ENCODE peak calls at places on chromosomes 1 and 21, in four cellular contexts. J, D, Z and Y are unnamed samples. For H3K9me3, the result is how much of the 10 kb centered on the place peaks cover.

GRCh38 chr21:37787456-37787855 is 128.8 kb downstream of the KCNJ6 start:
- DNase-seq in J (no peak), D (peak), Z (peak), Y (no peak)

GRCh38 chr1:56095924-56096655 is 483.3 kb downstream of the PLPP3 start:
- DNase-seq in J (no peak), D (peak), Z (peak), Y (no peak)

GRCh38 chr1:16443975-16444745 is 3.6 kb downstream of the NECAP2 start:
- DNase-seq in J (peak), D (no peak), Z (no peak), Y (no peak)

GRCh38 chr1:207309775-207310273 is 11.7 kb upstream of the CD55 start:
- DNase-seq in J (no peak), D (peak), Z (peak), Y (no peak)

GRCh38 chr1:186812560-186812959 is 16.2 kb upstream of the PLA2G4A start:
- DNase-seq in J (no peak), D (peak), Z (peak), Y (no peak)

GRCh38 chr1:65001238-65001792 is 35.0 kb upstream of the JAK1 start:
- DNase-seq in J (peak), D (peak), Z (peak), Y (peak)

GRCh38 chr1:196677781-196678509 is 26.1 kb downstream of the CFH start:
- DNase-seq in J (no peak), D (peak), Z (peak), Y (no peak)

GRCh38 chr1:74570797-74571492 is 58.5 kb upstream of the LRRC53 start:
- DNase-seq in J (no peak), D (no peak), Z (no peak), Y (no peak)

GRCh38 chr1:43831866-43832654 is 101.5 kb upstream of the ARTN start:
- DNase-seq in J (no peak), D (no peak), Z (no peak), Y (no peak)

GRCh38 chr21:42784276-42784675 is 95.1 kb downstream of the WDR4 start:
- DNase-seq in J (peak), D (no peak), Z (no peak), Y (no peak)

GRCh38 chr21:34962586-34963222 is 86.4 kb downstream of the RUNX1 start:
- DNase-seq in J (no peak), D (no peak), Z (no peak), Y (no peak)

GRCh38 chr1:3633344-3634058 is 8.7 kb downstream of the TPRG1L start:
- DNase-seq in J (no peak), D (no peak), Z (no peak), Y (no peak)

GRCh38 chr1:228735871-228736586 is 750 bp downstream of the RHOU start:
- DNase-seq in J (peak), D (peak), Z (no peak), Y (peak)

GRCh38 chr1:21671915-21672314 is 2.8 kb upstream of the RAP1GAP start:
- DNase-seq in J (no peak), D (no peak), Z (no peak), Y (no peak)

GRCh38 chr1:236103646-236104218 is 38.6 kb upstream of the GPR137B start:
- DNase-seq in J (peak), D (peak), Z (peak), Y (peak)

GRCh38 chr1:21325231-21325718 is 35.0 kb upstream of the ECE1 start:
- DNase-seq in J (peak), D (no peak), Z (no peak), Y (no peak)

GRCh38 chr1:30322859-30323257 is 400.5 kb downstream of the MATN1 start:
- DNase-seq in J (no peak), D (no peak), Z (no peak), Y (no peak)

GRCh38 chr1:209455133-209455532 is 128.4 kb upstream of the CAMK1G start:
- DNase-seq in J (no peak), D (peak), Z (no peak), Y (no peak)

GRCh38 chr1:19395678-19396192 is 83.6 kb downstream of the SLC66A1 start:
- DNase-seq in J (no peak), D (peak), Z (peak), Y (no peak)

DNA sequence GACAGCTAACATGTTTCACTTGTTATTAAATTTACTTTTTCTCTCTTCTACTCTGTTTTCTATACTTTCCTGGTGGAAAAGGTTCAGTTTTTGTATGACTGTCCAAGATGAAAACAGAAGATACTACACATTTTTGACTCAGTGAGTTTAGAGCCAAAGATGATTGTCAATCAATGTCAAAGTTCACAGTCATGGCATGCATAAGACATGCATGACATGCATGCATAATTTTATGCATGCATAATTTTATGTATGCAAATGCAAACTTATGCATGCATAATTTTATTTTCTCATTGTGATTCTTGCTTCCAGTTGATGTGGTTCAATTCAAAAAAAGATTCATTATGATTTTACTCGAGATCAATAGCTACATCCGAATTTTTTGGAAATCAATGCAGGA is 48.1 kb upstream of the TMPRSS15 start:
- DNase-seq in J (no peak), D (no peak), Z (no peak), Y (no peak)
- H3K9me3 ChIP-seq in J (under half), D (under half), Z (under half), Y (under half)

GRCh38 chr1:68624233-68624632 is 127.4 kb upstream of the DEPDC1 start:
- DNase-seq in J (no peak), D (peak), Z (peak), Y (no peak)
- H3K9me3 ChIP-seq in J (under half), D (under half), Z (under half), Y (under half)

DNA sequence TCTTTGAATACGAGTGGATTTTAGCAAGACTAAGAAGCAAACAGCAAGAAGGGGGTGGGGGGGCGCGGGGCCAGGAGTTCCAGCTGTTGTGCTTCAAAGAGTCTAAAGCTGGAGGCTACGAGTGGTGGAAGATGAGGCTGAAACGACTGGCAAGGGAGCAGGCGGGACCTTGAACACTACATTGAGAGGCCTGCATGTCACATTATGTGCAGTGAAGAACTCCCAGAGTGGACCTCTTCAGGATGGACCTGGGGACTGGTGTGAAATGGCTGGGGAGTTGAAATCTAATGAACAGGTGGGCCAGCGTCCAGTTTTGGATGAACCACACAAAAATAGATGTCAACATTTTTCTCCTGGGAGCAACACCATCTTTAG is 1.1 kb downstream of the GPX7 start:
- DNase-seq in J (peak), D (no peak), Z (no peak), Y (no peak)
- H3K9me3 ChIP-seq in J (under half), D (under half), Z (under half), Y (under half)

GRCh38 chr1:72690871-72691270 is 408.5 kb upstream of the NEGR1 start:
- DNase-seq in J (no peak), D (no peak), Z (no peak), Y (no peak)
- H3K9me3 ChIP-seq in J (under half), D (under half), Z (under half), Y (under half)